ENCODE peak calls at places on chromosomes 6 and 20, in seven cellular contexts. O is retina, K is endothelial cell, Y is EH, Q is Daoy, Z is uterus, G is ovary. I is an unnamed sample.

GRCh38 chr6:41427642-41428401 is 92.4 kb downstream of the NCR2 start:
- DNase-seq in O (peak; percentile 64), K (peak; percentile 23), Y (peak; percentile 40), Q (peak; percentile 65), Z (peak; percentile 69), G (peak; percentile 37), I (no peak)

GRCh38 chr6:125953502-125953875 is 3.1 kb upstream of the HINT3 start:
- DNase-seq in O (no peak), K (no peak), Y (no peak), Q (peak; percentile 22), Z (no peak), G (no peak), I (no peak)

GRCh38 chr20:61605862-61606557 is 353.9 kb downstream of the CDH4 start:
- DNase-seq in O (no peak), K (no peak), Y (no peak), Q (no peak), Z (no peak), G (no peak), I (no peak)

GRCh38 chr6:96509281-96509680 is 12.3 kb upstream of the UFL1 start:
- DNase-seq in O (no peak), K (no peak), Y (no peak), Q (no peak), Z (no peak), G (no peak), I (no peak)

GRCh38 chr6:31882344-31882743 is 3.5 kb upstream of the SLC44A4 start:
- DNase-seq in O (no peak), K (no peak), Y (peak; percentile 48), Q (peak; percentile 43), Z (no peak), G (no peak), I (no peak)

GRCh38 chr6:106797186-106797585 is 167.8 kb downstream of the QRSL1 start:
- DNase-seq in O (no peak), K (no peak), Y (no peak), Q (no peak), Z (no peak), G (no peak), I (no peak)

GRCh38 chr6:162728177-162728571 is 400 bp downstream of the PACRG start:
- DNase-seq in O (no peak), K (no peak), Y (no peak), Q (no peak), Z (peak; percentile 35), G (peak; percentile 29), I (no peak)

GRCh38 chr6:14873781-14874446 is 372.0 kb upstream of the JARID2 start:
- DNase-seq in O (no peak), K (no peak), Y (no peak), Q (no peak), Z (no peak), G (no peak), I (no peak)

GRCh38 chr20:25397827-25398226 is 7.2 kb upstream of the ABHD12 start:
- DNase-seq in O (no peak), K (no peak), Y (peak; percentile 47), Q (no peak), Z (no peak), G (no peak), I (no peak)

GRCh38 chr20:39631557-39631956 is 669.4 kb downstream of the DHX35 start:
- DNase-seq in O (no peak), K (no peak), Y (no peak), Q (no peak), Z (no peak), G (no peak), I (peak; percentile 55)

GRCh38 chr6:39493174-39493573 is 170.7 kb upstream of the KCNK16 start:
- DNase-seq in O (no peak), K (no peak), Y (peak; percentile 60), Q (peak; percentile 42), Z (no peak), G (no peak), I (peak; percentile 86)

GRCh38 chr6:33314515-33314942 is 651 bp upstream of the TAPBP start:
- DNase-seq in O (peak; percentile 40), K (peak; percentile 51), Y (peak; percentile 86), Q (peak; percentile 90), Z (peak; percentile 75), G (peak; percentile 85), I (peak; percentile 60)

GRCh38 chr20:53895385-53895755 is 175.0 kb downstream of the BCAS1 start:
- DNase-seq in O (no peak), K (no peak), Y (no peak), Q (no peak), Z (no peak), G (no peak), I (no peak)

GRCh38 chr6:149015877-149016525 is 269.2 kb downstream of the UST start:
- DNase-seq in O (no peak), K (no peak), Y (peak; percentile 38), Q (peak; percentile 70), Z (no peak), G (no peak), I (no peak)

GRCh38 chr6:2110504-2110903 is 134.9 kb downstream of the GMDS start:
- DNase-seq in O (no peak), K (no peak), Y (peak; percentile 9), Q (peak; percentile 62), Z (no peak), G (no peak), I (no peak)

GRCh38 chr20:34318609-34319443 is 15.7 kb upstream of the AHCY start:
- DNase-seq in O (peak; percentile 50), K (no peak), Y (no peak), Q (no peak), Z (no peak), G (no peak), I (no peak)

GRCh38 chr20:45611054-45611453 is 18.5 kb upstream of the WFDC10A start:
- DNase-seq in O (no peak), K (no peak), Y (peak; percentile 79), Q (peak; percentile 52), Z (no peak), G (no peak), I (peak; percentile 86)

GRCh38 chr20:3229798-3230197 is 9.2 kb downstream of the SLC4A11 start:
- DNase-seq in O (no peak), K (no peak), Y (no peak), Q (no peak), Z (no peak), G (no peak), I (no peak)

GRCh38 chr6:136069119-136069518 is 181.0 kb downstream of the MTFR2 start:
- DNase-seq in O (no peak), K (no peak), Y (peak; percentile 84), Q (peak; percentile 17), Z (no peak), G (no peak), I (peak; percentile 63)

GRCh38 chr20:46931699-46932098 is 37.1 kb downstream of the EYA2 start:
- DNase-seq in O (peak; percentile 38), K (no peak), Y (peak; percentile 36), Q (no peak), Z (peak; percentile 45), G (no peak), I (no peak)

GRCh38 chr6:31210119-31210518 is 39.6 kb upstream of the POU5F1 start:
- DNase-seq in O (no peak), K (no peak), Y (no peak), Q (no peak), Z (no peak), G (no peak), I (no peak)

GRCh38 chr6:125834347-125834746 is 43.6 kb downstream of the NCOA7 start:
- DNase-seq in O (no peak), K (no peak), Y (no peak), Q (no peak), Z (no peak), G (no peak), I (no peak)

GRCh38 chr6:4645713-4646356 is 130.4 kb upstream of the CDYL start:
- DNase-seq in O (no peak), K (no peak), Y (no peak), Q (no peak), Z (no peak), G (no peak), I (no peak)